ENCODE peak calls at places on chromosomes 5 and 9, in eight cellular contexts. One of them, this sample, is unnamed.

GRCh38 chr5:178785999-178786398 is 55.5 kb upstream of the ZNF354A start:
- DNase-seq in lung: no peak
- DNase-seq in kidney epithelial cell: peak
- DNase-seq in sigmoid colon: peak
- DNase-seq in Peyer's patch: peak
- DNase-seq in PC-9: peak
- DNase-seq in K562: peak
- DNase-seq in lower leg skin: no peak
- DNase-seq in this sample: no peak

GRCh38 chr5:14742427-14743010 is 78.0 kb downstream of the OTULIN start:
- DNase-seq in lung: no peak
- DNase-seq in kidney epithelial cell: no peak
- DNase-seq in sigmoid colon: no peak
- DNase-seq in Peyer's patch: no peak
- DNase-seq in PC-9: no peak
- DNase-seq in K562: peak
- DNase-seq in lower leg skin: no peak
- DNase-seq in this sample: no peak

GRCh38 chr5:157520911-157521703 is 54.5 kb downstream of the ADAM19 start:
- DNase-seq in lung: peak
- DNase-seq in kidney epithelial cell: no peak
- DNase-seq in sigmoid colon: no peak
- DNase-seq in Peyer's patch: no peak
- DNase-seq in PC-9: no peak
- DNase-seq in K562: no peak
- DNase-seq in lower leg skin: peak
- DNase-seq in this sample: no peak

GRCh38 chr9:125982798-125983406 is 235.7 kb downstream of the PBX3 start:
- DNase-seq in lung: no peak
- DNase-seq in kidney epithelial cell: no peak
- DNase-seq in sigmoid colon: peak
- DNase-seq in Peyer's patch: no peak
- DNase-seq in PC-9: no peak
- DNase-seq in K562: no peak
- DNase-seq in lower leg skin: peak
- DNase-seq in this sample: no peak

GRCh38 chr5:67372887-67373286 is 176.3 kb upstream of the CD180 start:
- DNase-seq in lung: no peak
- DNase-seq in kidney epithelial cell: no peak
- DNase-seq in sigmoid colon: no peak
- DNase-seq in Peyer's patch: no peak
- DNase-seq in PC-9: no peak
- DNase-seq in K562: no peak
- DNase-seq in lower leg skin: no peak
- DNase-seq in this sample: no peak

GRCh38 chr9:116572095-116572748 is 114.9 kb upstream of the TRIM32 start:
- DNase-seq in lung: peak
- DNase-seq in kidney epithelial cell: no peak
- DNase-seq in sigmoid colon: peak
- DNase-seq in Peyer's patch: peak
- DNase-seq in PC-9: peak
- DNase-seq in K562: peak
- DNase-seq in lower leg skin: peak
- DNase-seq in this sample: peak

GRCh38 chr5:177018341-177018740 is 4.2 kb upstream of the ZNF346 start:
- DNase-seq in lung: no peak
- DNase-seq in kidney epithelial cell: no peak
- DNase-seq in sigmoid colon: no peak
- DNase-seq in Peyer's patch: no peak
- DNase-seq in PC-9: no peak
- DNase-seq in K562: no peak
- DNase-seq in lower leg skin: no peak
- DNase-seq in this sample: no peak

GRCh38 chr5:146828385-146828784 is 50.2 kb downstream of the PPP2R2B start:
- DNase-seq in lung: no peak
- DNase-seq in kidney epithelial cell: no peak
- DNase-seq in sigmoid colon: no peak
- DNase-seq in Peyer's patch: no peak
- DNase-seq in PC-9: no peak
- DNase-seq in K562: no peak
- DNase-seq in lower leg skin: no peak
- DNase-seq in this sample: peak

DNA sequence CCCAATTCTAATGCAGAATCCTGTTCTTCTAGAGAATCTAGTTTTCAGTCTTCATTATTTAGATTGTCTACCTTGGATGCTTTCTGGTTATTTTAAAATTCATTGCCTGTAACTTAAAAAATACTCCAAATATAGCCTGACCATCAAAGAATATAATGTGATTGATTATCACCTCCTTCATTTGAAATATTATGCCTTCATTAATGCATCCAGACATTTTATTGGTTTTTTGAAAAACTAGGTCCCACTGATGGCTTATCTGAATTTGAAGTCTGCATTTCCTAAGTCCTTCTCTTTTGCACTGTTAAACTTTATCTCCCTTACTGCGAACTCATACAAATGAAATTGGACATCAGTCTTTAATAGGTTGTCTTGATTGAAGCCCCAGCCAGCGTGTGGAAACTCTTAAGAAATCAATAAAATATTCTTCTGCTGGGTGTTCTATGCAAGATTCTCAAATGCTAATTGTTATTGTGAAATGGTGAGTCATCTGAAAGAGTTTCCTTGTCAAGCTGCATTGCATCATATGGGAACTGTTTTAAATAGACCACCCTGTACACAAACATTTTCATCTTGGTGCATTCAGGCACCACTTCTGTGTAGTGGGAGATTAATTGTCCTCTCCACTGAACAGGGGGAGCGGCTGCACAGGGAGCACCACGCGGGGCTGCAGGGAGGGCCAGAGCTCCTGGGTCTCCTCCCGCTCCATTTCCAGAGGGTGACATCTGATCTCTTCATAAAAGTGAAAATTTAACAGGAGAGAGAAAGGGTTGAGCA is 92.3 kb upstream of the FANCC start:
- DNase-seq in lung: no peak
- DNase-seq in kidney epithelial cell: peak
- DNase-seq in sigmoid colon: no peak
- DNase-seq in Peyer's patch: no peak
- DNase-seq in PC-9: peak
- DNase-seq in K562: peak
- DNase-seq in lower leg skin: no peak
- DNase-seq in this sample: peak
- H3K4me3 ChIP-seq in lung: no peak
- H3K4me3 ChIP-seq in kidney epithelial cell: no peak
- H3K4me3 ChIP-seq in sigmoid colon: no peak
- H3K4me3 ChIP-seq in Peyer's patch: no peak
- H3K4me3 ChIP-seq in PC-9: peak
- H3K4me3 ChIP-seq in K562: no peak
- H3K4me3 ChIP-seq in lower leg skin: no peak
- H3K4me3 ChIP-seq in this sample: no peak

GRCh38 chr9:70441622-70442021 is 27.2 kb upstream of the KLF9 start:
- DNase-seq in lung: no peak
- DNase-seq in kidney epithelial cell: no peak
- DNase-seq in sigmoid colon: no peak
- DNase-seq in Peyer's patch: no peak
- DNase-seq in PC-9: no peak
- DNase-seq in K562: no peak
- DNase-seq in lower leg skin: no peak
- DNase-seq in this sample: no peak

GRCh38 chr9:70442328-70442848 is 27.9 kb upstream of the KLF9 start:
- DNase-seq in lung: no peak
- DNase-seq in kidney epithelial cell: no peak
- DNase-seq in sigmoid colon: no peak
- DNase-seq in Peyer's patch: no peak
- DNase-seq in PC-9: no peak
- DNase-seq in K562: no peak
- DNase-seq in lower leg skin: no peak
- DNase-seq in this sample: no peak

GRCh38 chr9:70439991-70440706 is 25.7 kb upstream of the KLF9 start:
- DNase-seq in lung: no peak
- DNase-seq in kidney epithelial cell: no peak
- DNase-seq in sigmoid colon: no peak
- DNase-seq in Peyer's patch: no peak
- DNase-seq in PC-9: no peak
- DNase-seq in K562: no peak
- DNase-seq in lower leg skin: no peak
- DNase-seq in this sample: no peak

GRCh38 chr9:70435948-70436347 is 21.5 kb upstream of the KLF9 start:
- DNase-seq in lung: no peak
- DNase-seq in kidney epithelial cell: no peak
- DNase-seq in sigmoid colon: no peak
- DNase-seq in Peyer's patch: no peak
- DNase-seq in PC-9: peak
- DNase-seq in K562: no peak
- DNase-seq in lower leg skin: no peak
- DNase-seq in this sample: no peak

GRCh38 chr9:70438341-70438924 is 24.0 kb upstream of the KLF9 start:
- DNase-seq in lung: peak
- DNase-seq in kidney epithelial cell: peak
- DNase-seq in sigmoid colon: peak
- DNase-seq in Peyer's patch: peak
- DNase-seq in PC-9: peak
- DNase-seq in K562: peak
- DNase-seq in lower leg skin: no peak
- DNase-seq in this sample: peak
- H3K4me3 ChIP-seq in lung: no peak
- H3K4me3 ChIP-seq in kidney epithelial cell: no peak
- H3K4me3 ChIP-seq in sigmoid colon: no peak
- H3K4me3 ChIP-seq in Peyer's patch: no peak
- H3K4me3 ChIP-seq in PC-9: no peak
- H3K4me3 ChIP-seq in K562: no peak
- H3K4me3 ChIP-seq in lower leg skin: no peak
- H3K4me3 ChIP-seq in this sample: no peak

GRCh38 chr9:86722706-86723075 is 224.6 kb downstream of the GAS1 start:
- DNase-seq in lung: no peak
- DNase-seq in kidney epithelial cell: no peak
- DNase-seq in sigmoid colon: no peak
- DNase-seq in Peyer's patch: no peak
- DNase-seq in PC-9: no peak
- DNase-seq in K562: no peak
- DNase-seq in lower leg skin: no peak
- DNase-seq in this sample: no peak

GRCh38 chr9:86718373-86718772 is 228.9 kb downstream of the GAS1 start:
- DNase-seq in lung: no peak
- DNase-seq in kidney epithelial cell: no peak
- DNase-seq in sigmoid colon: no peak
- DNase-seq in Peyer's patch: no peak
- DNase-seq in PC-9: no peak
- DNase-seq in K562: no peak
- DNase-seq in lower leg skin: no peak
- DNase-seq in this sample: no peak

GRCh38 chr9:86721843-86722705 is 225.2 kb downstream of the GAS1 start:
- DNase-seq in lung: no peak
- DNase-seq in kidney epithelial cell: peak
- DNase-seq in sigmoid colon: peak
- DNase-seq in Peyer's patch: no peak
- DNase-seq in PC-9: peak
- DNase-seq in K562: no peak
- DNase-seq in lower leg skin: no peak
- DNase-seq in this sample: no peak

GRCh38 chr9:86723351-86723750 is 224.0 kb downstream of the GAS1 start:
- DNase-seq in lung: no peak
- DNase-seq in kidney epithelial cell: no peak
- DNase-seq in sigmoid colon: no peak
- DNase-seq in Peyer's patch: no peak
- DNase-seq in PC-9: no peak
- DNase-seq in K562: no peak
- DNase-seq in lower leg skin: no peak
- DNase-seq in this sample: no peak

GRCh38 chr9:86720893-86721698 is 226.2 kb downstream of the GAS1 start:
- DNase-seq in lung: no peak
- DNase-seq in kidney epithelial cell: no peak
- DNase-seq in sigmoid colon: no peak
- DNase-seq in Peyer's patch: no peak
- DNase-seq in PC-9: peak
- DNase-seq in K562: no peak
- DNase-seq in lower leg skin: no peak
- DNase-seq in this sample: no peak
- H3K4me3 ChIP-seq in lung: no peak
- H3K4me3 ChIP-seq in kidney epithelial cell: no peak
- H3K4me3 ChIP-seq in sigmoid colon: no peak
- H3K4me3 ChIP-seq in Peyer's patch: no peak
- H3K4me3 ChIP-seq in PC-9: peak
- H3K4me3 ChIP-seq in K562: no peak
- H3K4me3 ChIP-seq in lower leg skin: no peak
- H3K4me3 ChIP-seq in this sample: no peak

GRCh38 chr5:1316941-1317340 is 22.1 kb upstream of the TERT start:
- DNase-seq in lung: no peak
- DNase-seq in kidney epithelial cell: no peak
- DNase-seq in sigmoid colon: peak
- DNase-seq in Peyer's patch: peak
- DNase-seq in PC-9: no peak
- DNase-seq in K562: no peak
- DNase-seq in lower leg skin: peak
- DNase-seq in this sample: no peak

GRCh38 chr5:1316588-1316902 is 21.7 kb upstream of the TERT start:
- DNase-seq in lung: no peak
- DNase-seq in kidney epithelial cell: no peak
- DNase-seq in sigmoid colon: peak
- DNase-seq in Peyer's patch: no peak
- DNase-seq in PC-9: no peak
- DNase-seq in K562: no peak
- DNase-seq in lower leg skin: no peak
- DNase-seq in this sample: no peak

GRCh38 chr5:1315709-1316587 is 21.1 kb upstream of the TERT start:
- DNase-seq in lung: peak
- DNase-seq in kidney epithelial cell: no peak
- DNase-seq in sigmoid colon: peak
- DNase-seq in Peyer's patch: peak
- DNase-seq in PC-9: peak
- DNase-seq in K562: peak
- DNase-seq in lower leg skin: peak
- DNase-seq in this sample: peak

GRCh38 chr5:1314564-1314982 is 19.7 kb upstream of the TERT start:
- DNase-seq in lung: no peak
- DNase-seq in kidney epithelial cell: no peak
- DNase-seq in sigmoid colon: peak
- DNase-seq in Peyer's patch: no peak
- DNase-seq in PC-9: no peak
- DNase-seq in K562: no peak
- DNase-seq in lower leg skin: peak
- DNase-seq in this sample: no peak

DNA sequence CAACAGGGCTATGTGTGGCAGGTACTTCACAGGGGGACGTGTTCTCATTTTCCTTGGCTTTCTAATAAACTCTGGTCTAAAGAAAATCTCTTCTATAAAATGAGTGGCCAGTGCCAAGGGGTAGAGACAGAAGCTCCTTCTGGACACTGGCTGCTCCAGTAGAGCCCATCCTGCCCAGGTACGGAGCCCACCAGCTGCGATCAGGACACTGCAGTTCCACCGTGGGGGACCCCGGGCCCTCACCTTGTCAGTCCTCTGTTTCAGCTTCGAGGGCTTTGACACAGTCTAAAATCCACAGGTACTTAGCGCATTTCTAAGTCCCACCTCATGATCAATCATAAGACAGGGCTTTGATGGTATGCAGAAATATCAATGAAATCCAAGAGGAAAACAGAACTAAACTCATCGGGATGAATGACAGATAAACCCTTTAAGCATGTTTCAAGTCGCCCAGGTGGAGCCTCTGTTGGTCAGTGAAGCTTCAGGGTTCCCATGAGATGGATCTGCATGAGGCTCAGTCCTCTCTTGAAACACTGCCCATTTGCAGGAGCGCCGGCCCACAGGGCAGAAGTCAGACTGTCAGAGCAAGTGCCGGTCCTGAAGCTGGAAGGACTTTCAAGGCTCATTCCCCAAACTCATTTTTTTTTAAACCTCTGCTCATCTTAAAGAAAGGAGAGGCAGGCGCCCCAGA is 20.3 kb upstream of the TERT start:
- DNase-seq in lung: no peak
- DNase-seq in kidney epithelial cell: no peak
- DNase-seq in sigmoid colon: no peak
- DNase-seq in Peyer's patch: no peak
- DNase-seq in PC-9: no peak
- DNase-seq in K562: no peak
- DNase-seq in lower leg skin: peak
- DNase-seq in this sample: no peak
- H3K4me3 ChIP-seq in lung: no peak
- H3K4me3 ChIP-seq in kidney epithelial cell: no peak
- H3K4me3 ChIP-seq in sigmoid colon: no peak
- H3K4me3 ChIP-seq in Peyer's patch: no peak
- H3K4me3 ChIP-seq in PC-9: peak
- H3K4me3 ChIP-seq in K562: no peak
- H3K4me3 ChIP-seq in lower leg skin: no peak
- H3K4me3 ChIP-seq in this sample: no peak